ENCODE peak calls at places on chromosomes 5 and 9, in seven cellular contexts. R, V, X, W, E, T and M are unnamed samples.

GRCh38 chr5:87300744-87301143 is 33.1 kb downstream of the RASA1 start:
- DNase-seq in E (peak; percentile 46), X (peak; percentile 73), R (peak; percentile 6), W (peak; percentile 17), V (peak; percentile 84), T (peak; percentile 70), M (peak; percentile 57)

GRCh38 chr9:18798106-18798505 is 234.9 kb downstream of the SAXO1 start:
- DNase-seq in V (no peak), X (no peak), E (no peak), W (no peak), T (no peak), R (no peak), M (no peak)

GRCh38 chr5:172093965-172094364 is 87.5 kb upstream of the FBXW11 start:
- DNase-seq in E (no peak), T (no peak), V (peak; percentile 78), W (no peak), R (no peak), X (no peak), M (no peak)

GRCh38 chr9:99425124-99425523 is 203.0 kb downstream of the SEC61B start:
- DNase-seq in T (no peak), X (no peak), R (peak; percentile 64), E (no peak), V (no peak), W (no peak), M (no peak)

GRCh38 chr9:6444108-6444507 is 31.1 kb downstream of the UHRF2 start:
- DNase-seq in T (no peak), W (no peak), V (no peak), R (no peak), X (no peak), E (no peak), M (no peak)

GRCh38 chr5:135243194-135244191 is 155.5 kb downstream of the MACROH2A1 start:
- DNase-seq in W (no peak), E (peak; percentile 29), R (peak; percentile 83), V (no peak), X (no peak), T (no peak), M (no peak)

GRCh38 chr5:119275146-119275872 is 80.5 kb upstream of the TNFAIP8 start:
- DNase-seq in W (no peak), V (peak; percentile 34), T (peak; percentile 12), X (no peak), E (no peak), R (no peak), M (no peak)

GRCh38 chr9:134723037-134723436 is 81.4 kb downstream of the COL5A1 start:
- DNase-seq in T (no peak), X (no peak), E (no peak), V (no peak), W (no peak), R (no peak), M (no peak)

GRCh38 chr5:144003636-144004035 is 166.8 kb downstream of the YIPF5 start:
- DNase-seq in T (no peak), V (no peak), W (no peak), E (no peak), X (no peak), R (no peak), M (no peak)

GRCh38 chr5:113256671-113257452 is 177.9 kb downstream of the TSSK1B start:
- DNase-seq in X (no peak), W (no peak), R (no peak), T (no peak), V (no peak), E (no peak), M (no peak)

GRCh38 chr9:36191290-36191645 is 547 bp downstream of the CLTA start:
- DNase-seq in E (peak; percentile 69), T (no peak), V (no peak), X (no peak), R (peak; percentile 26), W (peak; percentile 49), M (peak; percentile 36)

GRCh38 chr9:114221706-114222465 is 66.5 kb downstream of the COL27A1 start:
- DNase-seq in X (no peak), T (no peak), E (no peak), R (no peak), V (no peak), W (no peak), M (no peak)

GRCh38 chr9:113309204-113309813 is 6.1 kb upstream of the RNF183 start:
- DNase-seq in E (peak; percentile 51), X (peak; percentile 31), V (peak; percentile 70), W (peak; percentile 71), R (peak; percentile 57), T (peak; percentile 50), M (peak; percentile 66)

GRCh38 chr9:123349691-123350480 is 6.1 kb upstream of the CRB2 start:
- DNase-seq in E (peak; percentile 74), W (peak; percentile 62), R (peak; percentile 85), T (peak; percentile 86), X (peak; percentile 88), V (peak; percentile 59), M (peak; percentile 72)

GRCh38 chr5:42553461-42553860 is 130.2 kb downstream of the GHR start:
- DNase-seq in W (no peak), E (no peak), R (peak; percentile 13), T (no peak), V (no peak), X (no peak), M (no peak)

GRCh38 chr9:12771891-12772290 is 2.9 kb upstream of the LURAP1L start:
- DNase-seq in T (peak; percentile 14), E (no peak), R (no peak), V (peak; percentile 42), X (no peak), W (no peak), M (no peak)

GRCh38 chr5:170757669-170758068 is 25.9 kb upstream of the GABRP start:
- DNase-seq in T (no peak), R (no peak), X (no peak), E (no peak), W (no peak), V (no peak), M (no peak)

GRCh38 chr5:9015937-9016270 is 530.0 kb downstream of the SEMA5A start:
- DNase-seq in W (no peak), R (no peak), T (no peak), V (peak; percentile 30), E (no peak), X (no peak), M (no peak)

GRCh38 chr9:81479573-81479972 is 209.8 kb downstream of the TLE1 start:
- DNase-seq in R (no peak), V (no peak), E (no peak), X (no peak), W (no peak), T (no peak), M (no peak)

GRCh38 chr5:164741376-164741775 is 1236.0 kb downstream of the MAT2B start:
- DNase-seq in X (no peak), R (no peak), E (no peak), V (no peak), T (no peak), W (no peak), M (no peak)

GRCh38 chr5:101663543-101663942 is 632.5 kb downstream of the SLCO4C1 start:
- DNase-seq in X (no peak), R (no peak), T (no peak), W (no peak), V (no peak), E (no peak), M (no peak)

GRCh38 chr9:130555968-130556367 is 23.4 kb upstream of the FUBP3 start:
- DNase-seq in V (peak; percentile 24), T (no peak), X (no peak), R (peak; percentile 47), E (no peak), W (no peak), M (no peak)

GRCh38 chr5:5979761-5980570 is 398.4 kb downstream of the MED10 start:
- DNase-seq in V (no peak), R (no peak), T (no peak), X (no peak), E (no peak), W (no peak), M (no peak)

GRCh38 chr5:71892641-71893340 is 173.7 kb downstream of the CARTPT start:
- DNase-seq in V (no peak), X (no peak), T (no peak), R (no peak), W (no peak), E (no peak), M (no peak)

GRCh38 chr9:78601957-78602565 is 305.1 kb downstream of the PSAT1 start:
- DNase-seq in V (peak; percentile 71), E (no peak), X (no peak), T (peak; percentile 30), W (peak; percentile 22), R (peak; percentile 63), M (peak; percentile 59)